ENCODE peak calls at places on chromosomes 2 and 18, in six cellular contexts. V is psoas muscle; K is ovary; S is CD4-positive, alpha-beta T cell; X is H9; E is uterus. Y is an unnamed sample.

GRCh38 chr18:3012306-3012919 is 531 bp downstream of the LPIN2 start:
- DNase-seq in S (peak; percentile 29), V (peak; percentile 71), E (peak; percentile 60), X (peak; percentile 50), K (peak; percentile 76), Y (peak; percentile 53)

GRCh38 chr2:25292408-25292807 is 49.3 kb downstream of the DNMT3A start:
- DNase-seq in E (no peak), V (no peak), X (no peak), S (no peak), K (no peak), Y (no peak)

GRCh38 chr18:60962629-60963028 is 370.6 kb upstream of the CDH20 start:
- DNase-seq in S (no peak), E (no peak), K (no peak), V (no peak), X (no peak), Y (no peak)

GRCh38 chr2:85485815-85486214 is 53.2 kb upstream of the MAT2A start:
- DNase-seq in K (no peak), E (no peak), S (no peak), V (no peak), X (no peak), Y (no peak)

GRCh38 chr18:14945286-14945685 is 197.3 kb downstream of the ANKRD30B start:
- DNase-seq in X (no peak), V (no peak), E (no peak), K (no peak), S (no peak), Y (no peak)

GRCh38 chr2:205996156-205996555 is 89.8 kb downstream of the INO80D start:
- DNase-seq in V (no peak), X (no peak), E (no peak), S (no peak), K (no peak), Y (no peak)

GRCh38 chr2:112701092-112701491 is 19.7 kb upstream of the NT5DC4 start:
- DNase-seq in V (no peak), K (no peak), E (no peak), S (no peak), X (no peak), Y (no peak)

GRCh38 chr18:4204151-4204720 is 250.9 kb downstream of the DLGAP1 start:
- DNase-seq in K (no peak), X (no peak), S (no peak), E (no peak), V (no peak), Y (no peak)

GRCh38 chr2:163682695-163683094 is 53.1 kb downstream of the FIGN start:
- DNase-seq in K (no peak), X (no peak), E (no peak), V (no peak), S (no peak), Y (no peak)

GRCh38 chr18:37409870-37410269 is 155.7 kb downstream of the CELF4 start:
- DNase-seq in E (no peak), S (no peak), K (no peak), X (peak; percentile 66), V (no peak), Y (no peak)

GRCh38 chr2:36655456-36655855 is 41.1 kb upstream of the VIT start:
- DNase-seq in S (no peak), E (no peak), X (no peak), K (no peak), V (no peak), Y (no peak)

GRCh38 chr2:72886505-72887031 is 640 bp upstream of the SPR start:
- DNase-seq in E (no peak), K (no peak), X (no peak), V (no peak), S (no peak), Y (no peak)

GRCh38 chr18:32135595-32135994 is 43.9 kb downstream of the RNF138 start:
- DNase-seq in E (no peak), K (no peak), V (no peak), S (no peak), X (no peak), Y (no peak)

GRCh38 chr2:8543412-8544167 is 138.3 kb upstream of the ID2 start:
- DNase-seq in V (peak; percentile 71), E (no peak), X (peak; percentile 22), K (no peak), S (peak; percentile 30), Y (peak; percentile 79)

GRCh38 chr2:67516358-67516757 is 119.2 kb downstream of the ETAA1 start:
- DNase-seq in S (no peak), E (no peak), V (no peak), K (no peak), X (no peak), Y (no peak)

GRCh38 chr2:186641807-186642321 is 52.0 kb upstream of the FAM171B start:
- DNase-seq in S (peak; percentile 26), X (no peak), E (no peak), V (no peak), K (no peak), Y (peak; percentile 50)

GRCh38 chr18:74623047-74623816 is 25.6 kb downstream of the ZNF407 start:
- DNase-seq in S (peak; percentile 34), X (no peak), V (no peak), E (no peak), K (peak; percentile 51), Y (peak; percentile 16)

GRCh38 chr18:2906522-2907458 is 60.0 kb downstream of the EMILIN2 start:
- DNase-seq in E (peak; percentile 59), S (peak; percentile 41), X (peak; percentile 46), K (peak; percentile 72), V (peak; percentile 60), Y (peak; percentile 33)

GRCh38 chr2:128354731-128355470 is 36.2 kb upstream of the HS6ST1 start:
- DNase-seq in E (no peak), X (no peak), S (no peak), V (no peak), K (no peak), Y (no peak)
- TF ChIP-seq CTCF in E (no peak), X (no peak), S (no peak), V (no peak), K (no peak), Y (no peak)

GRCh38 chr2:26696352-26696816 is 3.9 kb downstream of the KCNK3 start:
- DNase-seq in S (no peak), V (no peak), K (no peak), X (peak; percentile 52), E (no peak), Y (peak; percentile 93)
- H3K27me3 ChIP-seq in S (peaks cover 66% of the 10 kb centered on the region), V (peaks cover 30% of the 10 kb centered on the region), K (no peaks in the 10 kb centered on the region), X (peaks cover 30% of the 10 kb centered on the region), E (no peaks in the 10 kb centered on the region), Y (no peaks in the 10 kb centered on the region)

DNA sequence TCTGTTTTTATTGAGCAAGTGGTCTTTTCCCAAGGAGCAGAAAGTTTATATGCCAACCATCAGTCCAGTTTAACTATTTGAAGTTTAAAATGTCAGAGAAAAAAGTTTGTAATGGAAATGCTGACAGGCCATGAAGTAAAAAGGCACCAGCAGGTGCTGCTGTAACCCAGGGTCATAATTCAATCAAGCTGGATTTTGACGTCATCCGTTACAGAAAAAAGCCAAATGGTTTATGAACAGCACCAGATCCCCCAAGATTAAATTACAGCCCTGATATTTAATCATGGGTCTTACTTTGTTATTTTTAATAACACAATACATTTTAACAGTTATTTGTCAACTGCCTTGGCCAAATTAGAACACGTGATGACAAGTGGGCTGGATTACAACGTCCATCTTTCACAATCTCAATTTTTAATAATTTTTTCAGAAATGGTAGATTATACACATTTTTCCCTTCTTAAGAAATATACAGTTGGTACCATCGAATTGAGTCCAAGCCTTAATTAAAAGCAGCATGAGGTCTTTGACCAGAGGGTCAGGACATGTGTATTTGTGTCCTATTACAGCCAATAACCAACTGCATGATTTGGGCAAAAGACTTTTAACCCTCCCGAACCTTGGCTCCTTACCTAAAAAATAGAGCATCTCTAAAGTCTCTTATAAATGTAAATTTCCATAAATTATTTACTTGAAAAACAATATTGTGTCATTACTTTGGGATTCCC is 10.0 kb downstream of the TCF4 start:
- DNase-seq in X (no peak), V (no peak), S (no peak), K (no peak), E (no peak), Y (peak; percentile 10)
- TF ChIP-seq CTCF in X (peak; percentile 43), V (peak; percentile 27), S (no peak), K (no peak), E (no peak), Y (peak; percentile 44)

GRCh38 chr2:49371302-49371701 is 217.0 kb upstream of the FSHR start:
- DNase-seq in E (no peak), S (no peak), V (no peak), K (no peak), X (no peak), Y (no peak)
- H3K27me3 ChIP-seq in E (no peaks in the 10 kb centered on the region), S (no peaks in the 10 kb centered on the region), V (no peaks in the 10 kb centered on the region), K (no peaks in the 10 kb centered on the region), X (no peaks in the 10 kb centered on the region), Y (no peaks in the 10 kb centered on the region)

GRCh38 chr18:7567487-7568425 is 640 bp downstream of the PTPRM start:
- DNase-seq in S (no peak), V (peak; percentile 81), K (peak; percentile 74), E (peak; percentile 57), X (peak; percentile 51), Y (peak; percentile 71)

GRCh38 chr18:7566244-7566586 is 901 bp upstream of the PTPRM start:
- DNase-seq in V (no peak), X (no peak), K (no peak), E (no peak), S (no peak), Y (no peak)

GRCh38 chr18:7565677-7566076 is 1.4 kb upstream of the PTPRM start:
- DNase-seq in E (no peak), V (no peak), K (no peak), X (no peak), S (no peak), Y (no peak)

GRCh38 chr18:7566587-7567486 is at the start of gene PTPRM:
- DNase-seq in X (peak; percentile 71), K (peak; percentile 88), S (peak; percentile 17), V (peak; percentile 97), E (peak; percentile 88), Y (peak; percentile 85)

GRCh38 chr18:7568426-7568825 is 1.3 kb downstream of the PTPRM start:
- DNase-seq in X (peak; percentile 68), S (no peak), K (peak; percentile 69), E (peak; percentile 37), V (peak; percentile 74), Y (peak; percentile 53)
- TF ChIP-seq CTCF in X (peak; percentile 63), S (no peak), K (no peak), E (no peak), V (no peak), Y (peak; percentile 18)

GRCh38 chr2:236974752-236975151 is 110.9 kb upstream of the COPS8 start:
- DNase-seq in S (no peak), K (no peak), E (no peak), X (peak; percentile 13), V (no peak), Y (no peak)
- H3K27me3 ChIP-seq in S (no peaks in the 10 kb centered on the region), K (no peaks in the 10 kb centered on the region), E (no peaks in the 10 kb centered on the region), X (no peaks in the 10 kb centered on the region), V (peaks cover 2% of the 10 kb centered on the region), Y (no peaks in the 10 kb centered on the region)